ENCODE peak calls at places on chromosome 12, in five cellular contexts. V is fibroblast of the conjunctiva, U is neural crest cell, H is OCI-M1, S is lower leg skin. K is an unnamed sample.

GRCh38 chr12:57477710-57478681 is 1.7 kb downstream of the ARHGAP9 start:
- DNase-seq in V (no peak), S (no peak), H (peak; percentile 66), U (no peak), K (no peak)

GRCh38 chr12:52956987-52957386 is 8.1 kb downstream of the KRT18 start:
- DNase-seq in U (no peak), S (no peak), H (no peak), V (no peak), K (no peak)

GRCh38 chr12:15583804-15584203 is 205.4 kb downstream of the EPS8 start:
- DNase-seq in S (no peak), V (no peak), U (no peak), H (no peak), K (no peak)

GRCh38 chr12:107372229-107372658 is 278.9 kb upstream of the CRY1 start:
- DNase-seq in H (no peak), S (no peak), U (no peak), V (no peak), K (no peak)

GRCh38 chr12:14577344-14577743 is 9.7 kb upstream of the PLBD1 start:
- DNase-seq in V (no peak), U (no peak), H (peak; percentile 69), S (no peak), K (no peak)

GRCh38 chr12:30805959-30806358 is 51.2 kb upstream of the CAPRIN2 start:
- DNase-seq in H (no peak), U (no peak), V (no peak), S (no peak), K (no peak)

GRCh38 chr12:15208871-15209656 is 12.2 kb downstream of the RERG start:
- DNase-seq in U (no peak), V (no peak), H (no peak), S (no peak), K (no peak)

GRCh38 chr12:94207467-94208432 is 59.4 kb downstream of the PLXNC1 start:
- DNase-seq in S (no peak), H (peak; percentile 78), U (no peak), V (peak; percentile 14), K (peak; percentile 16)

GRCh38 chr12:69688496-69689427 is 10.3 kb downstream of the BEST3 start:
- DNase-seq in H (no peak), V (peak; percentile 57), S (peak; percentile 88), U (peak; percentile 8), K (peak; percentile 40)

GRCh38 chr12:100154472-100155247 is 12.0 kb upstream of the BLTP3B start:
- DNase-seq in H (peak; percentile 89), V (peak; percentile 16), S (peak; percentile 92), U (peak; percentile 80), K (peak; percentile 77)

GRCh38 chr12:70840966-70841365 is 79.6 kb downstream of the PTPRR start:
- DNase-seq in S (no peak), V (no peak), U (no peak), H (no peak), K (no peak)

GRCh38 chr12:68750506-68750905 is 4.5 kb downstream of the SLC35E3 start:
- DNase-seq in V (no peak), U (no peak), H (no peak), S (no peak), K (no peak)

GRCh38 chr12:119322324-119322723 is 12.2 kb upstream of the CCDC60 start:
- DNase-seq in U (no peak), S (peak; percentile 15), V (no peak), H (no peak), K (no peak)

GRCh38 chr12:96513166-96513565 is 23.8 kb downstream of the CFAP54 start:
- DNase-seq in S (no peak), H (no peak), U (no peak), V (no peak), K (no peak)

GRCh38 chr12:45503887-45504286 is 225.6 kb upstream of the ARID2 start:
- DNase-seq in H (no peak), S (no peak), U (no peak), V (no peak), K (no peak)

GRCh38 chr12:5264006-5264405 is 167.9 kb upstream of the NTF3 start:
- DNase-seq in V (no peak), S (peak; percentile 40), H (peak; percentile 22), U (no peak), K (no peak)

GRCh38 chr12:19388131-19388549 is 51.2 kb upstream of the AEBP2 start:
- DNase-seq in U (no peak), V (no peak), S (peak; percentile 80), H (no peak), K (no peak)

GRCh38 chr12:46946137-46946536 is 120.3 kb upstream of the SLC38A4 start:
- DNase-seq in V (no peak), H (no peak), U (no peak), S (no peak), K (no peak)

GRCh38 chr12:113261847-113262470 is 40.7 kb downstream of the TPCN1 start:
- DNase-seq in V (no peak), U (no peak), S (no peak), H (peak; percentile 90), K (no peak)

GRCh38 chr12:100077367-100077766 is 65.3 kb downstream of the BLTP3B start:
- DNase-seq in U (no peak), V (no peak), H (peak; percentile 4), S (no peak), K (no peak)

GRCh38 chr12:116436561-116437249 is 122.5 kb upstream of the MAP1LC3B2 start:
- DNase-seq in U (no peak), H (no peak), S (no peak), V (no peak), K (no peak)

GRCh38 chr12:53505555-53506449 is 1.5 kb downstream of the NPFF start:
- DNase-seq in U (no peak), H (no peak), V (no peak), S (no peak), K (no peak)

GRCh38 chr12:128789356-128789929 is 34.3 kb downstream of the SLC15A4 start:
- DNase-seq in V (no peak), S (no peak), U (no peak), H (no peak), K (no peak)

GRCh38 chr12:117832459-117833457 is 136.0 kb downstream of the KSR2 start:
- DNase-seq in S (no peak), U (no peak), V (no peak), H (no peak), K (no peak)

GRCh38 chr12:115354476-115354890 is 670.5 kb upstream of the TBX3 start:
- DNase-seq in V (no peak), S (no peak), U (no peak), H (peak; percentile 50), K (no peak)